ENCODE peak calls at places on chromosomes 3 and 15, in seven cellular contexts. F is K562, S is ovary, Z is sigmoid colon, P is stomach, N is A549, U is transverse colon. G is an unnamed sample.

GRCh38 chr15:25727867-25728600 is 135.1 kb downstream of the ATP10A start:
- DNase-seq in N (no peak), P (peak; percentile 8), U (no peak), Z (peak; percentile 48), S (no peak), F (no peak), G (no peak)

GRCh38 chr15:83276661-83277060 is 7.8 kb downstream of the BNC1 start:
- DNase-seq in P (no peak), N (no peak), U (no peak), F (no peak), Z (no peak), S (no peak), G (no peak)

GRCh38 chr15:90654233-90655124 is 62.7 kb upstream of the BLM start:
- DNase-seq in P (no peak), U (no peak), N (no peak), F (no peak), Z (no peak), S (no peak), G (no peak)

GRCh38 chr3:38421679-38422336 is 31.9 kb upstream of the ACVR2B start:
- DNase-seq in U (no peak), P (no peak), Z (no peak), N (no peak), S (no peak), F (no peak), G (no peak)

GRCh38 chr15:91855684-91856553 is 2.4 kb downstream of the SLCO3A1 start:
- DNase-seq in N (peak; percentile 73), U (peak; percentile 73), S (no peak), P (peak; percentile 55), Z (no peak), F (peak; percentile 15), G (no peak)

GRCh38 chr3:48112813-48113212 is 75.4 kb downstream of the CDC25A start:
- DNase-seq in N (no peak), F (no peak), S (no peak), P (no peak), Z (no peak), U (no peak), G (no peak)

GRCh38 chr3:98602078-98602678 is 8.8 kb upstream of the CPOX start:
- DNase-seq in F (peak; percentile 26), S (no peak), U (no peak), N (peak; percentile 56), Z (no peak), P (peak; percentile 41), G (no peak)

GRCh38 chr3:135246027-135246426 is 451.0 kb downstream of the EPHB1 start:
- DNase-seq in S (no peak), U (no peak), N (no peak), P (no peak), Z (no peak), F (no peak), G (no peak)

GRCh38 chr3:98594630-98594961 is 1.2 kb upstream of the CPOX start:
- DNase-seq in S (no peak), N (no peak), Z (no peak), F (no peak), U (no peak), P (no peak), G (no peak)

GRCh38 chr15:65924004-65924403 is 54.7 kb downstream of the RAB11A start:
- DNase-seq in S (no peak), P (no peak), U (no peak), Z (no peak), N (no peak), F (no peak), G (no peak)

GRCh38 chr3:189276481-189277190 is 104.9 kb downstream of the TPRG1 start:
- DNase-seq in U (peak; percentile 9), S (no peak), N (no peak), Z (no peak), F (no peak), P (no peak), G (no peak)

GRCh38 chr3:23926736-23927135 is 9.8 kb downstream of the RPL15 start:
- DNase-seq in N (no peak), S (no peak), U (no peak), P (no peak), Z (no peak), F (no peak), G (no peak)

GRCh38 chr15:62896380-62896866 is 146.1 kb upstream of the TPM1 start:
- DNase-seq in F (no peak), N (peak; percentile 82), U (no peak), S (no peak), P (no peak), Z (no peak), G (no peak)

GRCh38 chr15:65451989-65452388 is 29.2 kb upstream of the IGDCC4 start:
- DNase-seq in F (no peak), N (no peak), Z (no peak), U (no peak), S (no peak), P (no peak), G (no peak)

GRCh38 chr15:101526021-101526420 is 36.5 kb upstream of the PCSK6 start:
- DNase-seq in Z (no peak), U (no peak), N (no peak), P (no peak), F (no peak), S (no peak), G (no peak)

GRCh38 chr3:139288266-139288821 is 55.5 kb upstream of the MRPS22 start:
- DNase-seq in F (peak; percentile 67), U (no peak), N (no peak), Z (no peak), S (peak; percentile 67), P (peak; percentile 35), G (no peak)

GRCh38 chr3:73036694-73037368 is 24.6 kb upstream of the EBLN2 start:
- DNase-seq in N (no peak), S (no peak), Z (no peak), U (no peak), F (no peak), P (no peak), G (no peak)

GRCh38 chr15:49223536-49224274 is 53.7 kb downstream of the GALK2 start:
- DNase-seq in S (no peak), P (no peak), U (no peak), Z (no peak), N (no peak), F (no peak), G (no peak)

GRCh38 chr3:195212749-195213085 is 58.2 kb downstream of the XXYLT1 start:
- DNase-seq in P (no peak), U (no peak), F (no peak), N (no peak), Z (peak; percentile 61), S (no peak), G (no peak)

GRCh38 chr3:188807002-188807401 is 364.8 kb upstream of the TPRG1 start:
- DNase-seq in P (no peak), U (no peak), N (no peak), Z (no peak), S (no peak), F (no peak), G (no peak)

GRCh38 chr3:187318819-187319616 is 27.5 kb upstream of the MASP1 start:
- DNase-seq in U (peak; percentile 26), N (peak; percentile 33), F (peak; percentile 60), S (peak; percentile 44), P (peak; percentile 39), Z (no peak), G (peak; percentile 25)

GRCh38 chr3:37753428-37753827 is 108.3 kb upstream of the CTDSPL start:
- DNase-seq in Z (no peak), S (no peak), P (no peak), U (no peak), N (no peak), F (no peak), G (no peak)

GRCh38 chr3:148902173-148902791 is 37.2 kb downstream of the CPA3 start:
- DNase-seq in S (no peak), N (no peak), F (no peak), U (no peak), Z (no peak), P (no peak), G (no peak)

GRCh38 chr15:98976500-98976899 is 31.1 kb downstream of the PGPEP1L start:
- DNase-seq in U (no peak), Z (no peak), P (no peak), F (no peak), N (no peak), S (no peak), G (no peak)

GRCh38 chr3:42545284-42545900 is 36.4 kb downstream of the SEC22C start:
- DNase-seq in U (no peak), Z (peak; percentile 41), F (no peak), S (no peak), P (no peak), N (no peak), G (no peak)

DNA sequence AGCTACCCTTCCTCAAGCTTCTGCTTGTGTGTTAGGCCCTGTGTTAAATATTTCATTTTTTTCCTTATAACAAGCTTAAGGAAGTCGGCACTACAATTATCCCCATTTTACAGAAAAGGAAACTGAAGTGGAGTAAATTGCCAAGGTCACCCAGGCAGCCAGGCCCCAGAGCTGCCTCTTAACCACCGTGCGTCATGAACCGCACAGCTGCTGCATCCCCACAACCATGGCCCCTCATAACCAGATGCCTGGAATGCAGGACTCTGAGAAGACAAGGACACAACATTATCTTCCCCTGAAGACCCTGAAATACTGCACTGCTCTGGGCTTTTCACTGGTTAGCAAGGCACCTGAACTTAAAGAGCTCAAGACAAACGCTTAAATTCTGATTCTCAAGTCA is 14.6 kb downstream of the LRIG1 start:
- DNase-seq in Z (no peak), S (no peak), N (no peak), P (no peak), F (no peak), U (no peak), G (no peak)
- H3K4me1 ChIP-seq in Z (peaks cover 100% of the 10 kb centered on the region), S (peaks cover 36% of the 10 kb centered on the region), N (peaks cover 2% of the 10 kb centered on the region), P (peaks cover 99% of the 10 kb centered on the region), F (no peaks in the 10 kb centered on the region), U (peaks cover 73% of the 10 kb centered on the region), G (peaks cover 46% of the 10 kb centered on the region)

GRCh38 chr3:49929333-49930240 is at the start of gene MON1A:
- DNase-seq in U (peak; percentile 97), P (peak; percentile 95), N (peak; percentile 64), F (peak; percentile 82), Z (peak; percentile 98), S (peak; percentile 96), G (peak; percentile 92)
- TF ChIP-seq POLR2A in U (peak; percentile 68), P (no peak), N (peak; percentile 22), F (peak; percentile 74), Z (peak; percentile 46), S (peak; percentile 55), G (no peak)

GRCh38 chr3:16423298-16423697 is 90.2 kb downstream of the RFTN1 start:
- DNase-seq in F (no peak), P (no peak), S (no peak), N (no peak), U (no peak), Z (no peak), G (no peak)
- TF ChIP-seq EP300 in F (no peak), P (no peak), S (no peak), N (no peak), U (no peak), Z (no peak), G (no peak)

DNA sequence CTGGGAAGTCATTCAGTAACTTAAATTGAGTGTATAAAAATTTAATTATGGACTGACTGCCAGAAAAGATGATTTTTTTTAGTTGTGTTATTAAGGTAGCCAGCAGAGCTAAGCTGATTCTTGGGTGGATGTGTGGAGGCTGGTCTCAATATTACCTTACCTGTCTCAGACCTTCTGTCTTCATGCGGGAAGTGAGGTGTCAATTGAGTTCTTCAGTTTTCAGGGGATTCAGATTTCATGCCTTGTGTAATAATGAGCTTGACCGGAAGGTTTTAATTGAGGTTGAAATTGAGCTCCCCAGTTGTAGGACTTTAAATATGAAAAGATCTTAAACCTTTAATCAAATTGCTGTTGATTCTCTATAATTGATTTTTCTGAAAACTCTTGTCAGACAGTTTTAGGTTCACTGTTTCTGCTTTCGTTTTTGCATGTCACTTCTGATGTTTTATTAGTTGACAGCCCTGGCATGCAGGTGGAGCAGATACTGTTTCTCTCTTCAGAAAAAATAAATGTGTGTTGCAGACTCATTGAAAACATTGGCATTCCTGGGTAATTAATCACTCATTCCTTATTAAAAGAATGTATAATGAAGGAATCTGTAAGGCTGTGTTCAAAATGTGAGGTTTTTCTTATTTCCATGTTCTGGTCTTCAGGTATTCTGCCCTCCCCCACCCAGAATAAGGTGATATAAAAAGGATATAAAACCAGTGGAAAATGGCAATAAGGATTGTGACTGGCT is 54.5 kb downstream of the PSMD6 start:
- DNase-seq in F (no peak), Z (no peak), P (no peak), U (no peak), N (no peak), S (no peak), G (no peak)
- H3K4me1 ChIP-seq in F (peaks cover 40% of the 10 kb centered on the region), Z (peaks cover 95% of the 10 kb centered on the region), P (peaks cover 98% of the 10 kb centered on the region), U (peaks cover 84% of the 10 kb centered on the region), N (peaks cover 36% of the 10 kb centered on the region), S (peaks cover 9% of the 10 kb centered on the region), G (no peaks in the 10 kb centered on the region)